ENCODE peak calls at places on chromosome 22, in ten cellular contexts. One of them, this sample, is unnamed.

GRCh38 chr22:49838771-49839717 is 11.4 kb upstream of the BRD1 start:
- DNase-seq in sciatic nerve: no peak
- DNase-seq in RWPE1: no peak
- DNase-seq in amniotic epithelial cell: peak
- DNase-seq in activated CD8-positive, alpha-beta T cell treated with anti-CD3 and anti-CD28 coated beads for 36 hours: peak
- DNase-seq in T-helper 2 cell: peak
- DNase-seq in A172: no peak
- DNase-seq in iPS-NIHi11: peak
- DNase-seq in ecto neural progenitor cell: no peak
- DNase-seq in NCI-H510A: no peak
- DNase-seq in this sample: no peak

GRCh38 chr22:25099202-25099601 is 100.5 kb upstream of the CRYBB3 start:
- DNase-seq in amniotic epithelial cell: no peak
- DNase-seq in sciatic nerve: no peak
- DNase-seq in NCI-H510A: no peak
- DNase-seq in ecto neural progenitor cell: no peak
- DNase-seq in activated CD8-positive, alpha-beta T cell treated with anti-CD3 and anti-CD28 coated beads for 36 hours: no peak
- DNase-seq in T-helper 2 cell: no peak
- DNase-seq in A172: no peak
- DNase-seq in RWPE1: no peak
- DNase-seq in iPS-NIHi11: no peak
- DNase-seq in this sample: no peak

GRCh38 chr22:36351921-36352774 is 35.6 kb downstream of the MYH9 start:
- DNase-seq in activated CD8-positive, alpha-beta T cell treated with anti-CD3 and anti-CD28 coated beads for 36 hours: no peak
- DNase-seq in T-helper 2 cell: no peak
- DNase-seq in ecto neural progenitor cell: no peak
- DNase-seq in iPS-NIHi11: no peak
- DNase-seq in sciatic nerve: no peak
- DNase-seq in amniotic epithelial cell: peak
- DNase-seq in RWPE1: no peak
- DNase-seq in NCI-H510A: no peak
- DNase-seq in A172: no peak
- DNase-seq in this sample: no peak

GRCh38 chr22:48097723-48098122 is 1335.3 kb downstream of the TBC1D22A start:
- DNase-seq in amniotic epithelial cell: no peak
- DNase-seq in activated CD8-positive, alpha-beta T cell treated with anti-CD3 and anti-CD28 coated beads for 36 hours: no peak
- DNase-seq in RWPE1: no peak
- DNase-seq in A172: no peak
- DNase-seq in sciatic nerve: no peak
- DNase-seq in NCI-H510A: no peak
- DNase-seq in iPS-NIHi11: no peak
- DNase-seq in ecto neural progenitor cell: no peak
- DNase-seq in T-helper 2 cell: no peak
- DNase-seq in this sample: no peak

GRCh38 chr22:43088616-43088978 is 594 bp downstream of the TTLL1 start:
- DNase-seq in iPS-NIHi11: no peak
- DNase-seq in RWPE1: no peak
- DNase-seq in amniotic epithelial cell: no peak
- DNase-seq in T-helper 2 cell: no peak
- DNase-seq in activated CD8-positive, alpha-beta T cell treated with anti-CD3 and anti-CD28 coated beads for 36 hours: peak
- DNase-seq in sciatic nerve: no peak
- DNase-seq in NCI-H510A: no peak
- DNase-seq in ecto neural progenitor cell: no peak
- DNase-seq in A172: peak
- DNase-seq in this sample: no peak

GRCh38 chr22:32904044-32904443 is 102.5 kb downstream of the TIMP3 start:
- DNase-seq in sciatic nerve: no peak
- DNase-seq in iPS-NIHi11: peak
- DNase-seq in T-helper 2 cell: no peak
- DNase-seq in NCI-H510A: no peak
- DNase-seq in activated CD8-positive, alpha-beta T cell treated with anti-CD3 and anti-CD28 coated beads for 36 hours: peak
- DNase-seq in RWPE1: peak
- DNase-seq in amniotic epithelial cell: peak
- DNase-seq in A172: peak
- DNase-seq in ecto neural progenitor cell: no peak
- DNase-seq in this sample: peak

GRCh38 chr22:24529898-24530297 is 25.0 kb downstream of the GUCD1 start:
- DNase-seq in amniotic epithelial cell: no peak
- DNase-seq in iPS-NIHi11: no peak
- DNase-seq in NCI-H510A: no peak
- DNase-seq in activated CD8-positive, alpha-beta T cell treated with anti-CD3 and anti-CD28 coated beads for 36 hours: no peak
- DNase-seq in T-helper 2 cell: no peak
- DNase-seq in ecto neural progenitor cell: no peak
- DNase-seq in A172: no peak
- DNase-seq in sciatic nerve: no peak
- DNase-seq in RWPE1: no peak
- DNase-seq in this sample: no peak

GRCh38 chr22:48389916-48390315 is 1437.8 kb downstream of the BRD1 start:
- DNase-seq in T-helper 2 cell: no peak
- DNase-seq in A172: no peak
- DNase-seq in sciatic nerve: no peak
- DNase-seq in activated CD8-positive, alpha-beta T cell treated with anti-CD3 and anti-CD28 coated beads for 36 hours: no peak
- DNase-seq in iPS-NIHi11: no peak
- DNase-seq in NCI-H510A: no peak
- DNase-seq in RWPE1: no peak
- DNase-seq in ecto neural progenitor cell: no peak
- DNase-seq in amniotic epithelial cell: no peak
- DNase-seq in this sample: no peak

GRCh38 chr22:23285734-23286133 is 105.4 kb downstream of the BCR start:
- DNase-seq in NCI-H510A: no peak
- DNase-seq in iPS-NIHi11: no peak
- DNase-seq in RWPE1: no peak
- DNase-seq in T-helper 2 cell: no peak
- DNase-seq in ecto neural progenitor cell: no peak
- DNase-seq in A172: no peak
- DNase-seq in sciatic nerve: no peak
- DNase-seq in amniotic epithelial cell: peak
- DNase-seq in activated CD8-positive, alpha-beta T cell treated with anti-CD3 and anti-CD28 coated beads for 36 hours: no peak
- DNase-seq in this sample: no peak

GRCh38 chr22:45975266-45976161 is 1.4 kb downstream of the WNT7B start:
- DNase-seq in activated CD8-positive, alpha-beta T cell treated with anti-CD3 and anti-CD28 coated beads for 36 hours: no peak
- DNase-seq in amniotic epithelial cell: no peak
- DNase-seq in A172: no peak
- DNase-seq in T-helper 2 cell: no peak
- DNase-seq in NCI-H510A: no peak
- DNase-seq in ecto neural progenitor cell: no peak
- DNase-seq in sciatic nerve: no peak
- DNase-seq in RWPE1: peak
- DNase-seq in iPS-NIHi11: no peak
- DNase-seq in this sample: no peak

GRCh38 chr22:27456696-27457503 is 344.7 kb downstream of the MN1 start:
- DNase-seq in T-helper 2 cell: no peak
- DNase-seq in activated CD8-positive, alpha-beta T cell treated with anti-CD3 and anti-CD28 coated beads for 36 hours: no peak
- DNase-seq in sciatic nerve: no peak
- DNase-seq in RWPE1: peak
- DNase-seq in NCI-H510A: no peak
- DNase-seq in amniotic epithelial cell: peak
- DNase-seq in ecto neural progenitor cell: no peak
- DNase-seq in A172: peak
- DNase-seq in iPS-NIHi11: no peak
- DNase-seq in this sample: peak

GRCh38 chr22:44894321-44894720 is 115.5 kb downstream of the PHF21B start:
- DNase-seq in T-helper 2 cell: no peak
- DNase-seq in A172: no peak
- DNase-seq in iPS-NIHi11: no peak
- DNase-seq in NCI-H510A: no peak
- DNase-seq in ecto neural progenitor cell: peak
- DNase-seq in amniotic epithelial cell: no peak
- DNase-seq in RWPE1: no peak
- DNase-seq in sciatic nerve: no peak
- DNase-seq in activated CD8-positive, alpha-beta T cell treated with anti-CD3 and anti-CD28 coated beads for 36 hours: no peak
- DNase-seq in this sample: no peak

GRCh38 chr22:22069450-22070370 is 87.1 kb upstream of the TOP3B start:
- DNase-seq in sciatic nerve: no peak
- DNase-seq in iPS-NIHi11: no peak
- DNase-seq in NCI-H510A: no peak
- DNase-seq in ecto neural progenitor cell: no peak
- DNase-seq in T-helper 2 cell: no peak
- DNase-seq in amniotic epithelial cell: no peak
- DNase-seq in activated CD8-positive, alpha-beta T cell treated with anti-CD3 and anti-CD28 coated beads for 36 hours: no peak
- DNase-seq in RWPE1: no peak
- DNase-seq in A172: no peak
- DNase-seq in this sample: no peak

GRCh38 chr22:50706481-50707125 is 31.4 kb upstream of the ACR start:
- DNase-seq in RWPE1: no peak
- DNase-seq in iPS-NIHi11: no peak
- DNase-seq in A172: no peak
- DNase-seq in sciatic nerve: no peak
- DNase-seq in amniotic epithelial cell: no peak
- DNase-seq in NCI-H510A: no peak
- DNase-seq in ecto neural progenitor cell: no peak
- DNase-seq in activated CD8-positive, alpha-beta T cell treated with anti-CD3 and anti-CD28 coated beads for 36 hours: no peak
- DNase-seq in T-helper 2 cell: no peak
- DNase-seq in this sample: no peak